ENCODE peak calls at places on chromosomes 13 and 19, in nine cellular contexts. M is mammary epithelial cell; J is esophagus muscularis mucosa; Z is PC-3; R is cardiac muscle cell; Y is aorta; C is left ventricle myocardium inferior; H is colonic mucosa; X is CD4-positive, alpha-beta T cell. V is an unnamed sample.

GRCh38 chr19:13087295-13087694 is 15.4 kb downstream of the LYL1 start:
- DNase-seq in C (no peak), H (no peak), Y (no peak), Z (no peak), R (no peak), X (no peak), M (no peak), J (no peak), V (no peak)

GRCh38 chr19:16888629-16889371 is at the start of gene F2RL3:
- DNase-seq in Y (no peak), H (peak), M (no peak), R (peak), J (no peak), Z (no peak), C (peak), X (no peak), V (no peak)

GRCh38 chr13:102484329-102484728 is 82.5 kb upstream of the FGF14 start:
- DNase-seq in J (no peak), X (no peak), H (no peak), Z (no peak), M (peak), Y (no peak), C (no peak), R (peak), V (no peak)

GRCh38 chr13:20891768-20892167 is 10.8 kb downstream of the XPO4 start:
- DNase-seq in M (no peak), H (no peak), J (no peak), C (no peak), Z (no peak), R (no peak), Y (no peak), X (no peak), V (no peak)

GRCh38 chr19:27774337-27774736 is 1438.6 kb downstream of the UQCRFS1 start:
- DNase-seq in Z (peak), X (no peak), H (no peak), M (no peak), C (no peak), R (no peak), J (no peak), Y (no peak), V (no peak)

GRCh38 chr13:63463782-63464610 is 2048.3 kb upstream of the PCDH20 start:
- DNase-seq in X (no peak), Y (no peak), C (no peak), J (no peak), R (no peak), Z (no peak), H (no peak), M (peak), V (no peak)

GRCh38 chr19:40688294-40688693 is 2.2 kb downstream of the NUMBL start:
- DNase-seq in J (no peak), Y (no peak), M (no peak), C (no peak), R (no peak), X (no peak), Z (no peak), H (no peak), V (no peak)

GRCh38 chr13:93963266-93964131 is 516.0 kb downstream of the DCT start:
- DNase-seq in Y (no peak), X (no peak), C (no peak), M (no peak), H (no peak), J (no peak), R (no peak), Z (peak), V (no peak)

GRCh38 chr19:15297416-15298224 is 34.7 kb downstream of the BRD4 start:
- DNase-seq in H (peak), C (no peak), Z (peak), R (no peak), Y (no peak), M (peak), X (no peak), J (no peak), V (no peak)

GRCh38 chr13:30466358-30466714 is 600 bp upstream of the HMGB1 start:
- DNase-seq in M (no peak), H (no peak), X (no peak), Z (peak), R (peak), C (no peak), J (no peak), Y (no peak), V (no peak)

GRCh38 chr19:50739841-50740426 is 16.8 kb downstream of the CLEC11A start:
- DNase-seq in J (no peak), Y (no peak), M (no peak), Z (no peak), C (no peak), H (no peak), R (no peak), X (no peak), V (no peak)

GRCh38 chr13:32427852-32428580 is at the start of gene N4BP2L1:
- DNase-seq in H (peak), Y (peak), R (peak), C (peak), Z (peak), J (peak), M (peak), X (peak), V (peak)

GRCh38 chr13:73765651-73766384 is 368.4 kb downstream of the KLF12 start:
- DNase-seq in M (no peak), X (peak), Z (no peak), H (peak), R (peak), J (no peak), C (peak), Y (peak), V (peak)

GRCh38 chr13:112603641-112604220 is 15.8 kb upstream of the TUBGCP3 start:
- DNase-seq in M (no peak), R (no peak), J (no peak), Z (peak), X (no peak), C (no peak), H (no peak), Y (no peak), V (no peak)

GRCh38 chr19:52880895-52881389 is 16.5 kb downstream of the ZNF320 start:
- DNase-seq in Y (no peak), J (no peak), Z (no peak), M (no peak), H (no peak), X (no peak), C (no peak), R (no peak), V (no peak)

GRCh38 chr19:8468124-8468523 is 23.3 kb downstream of the HNRNPM start:
- DNase-seq in Z (no peak), H (no peak), R (no peak), C (no peak), Y (no peak), M (no peak), J (no peak), X (no peak), V (no peak)

GRCh38 chr13:76969488-76970365 is 21.4 kb downstream of the ACOD1 start:
- DNase-seq in R (no peak), M (peak), H (no peak), J (no peak), C (no peak), X (no peak), Z (peak), Y (no peak), V (no peak)

GRCh38 chr13:43058318-43058674 is 34.9 kb downstream of the DNAJC15 start:
- DNase-seq in Z (peak), C (no peak), Y (no peak), X (no peak), M (peak), R (no peak), H (peak), J (no peak), V (no peak)

DNA sequence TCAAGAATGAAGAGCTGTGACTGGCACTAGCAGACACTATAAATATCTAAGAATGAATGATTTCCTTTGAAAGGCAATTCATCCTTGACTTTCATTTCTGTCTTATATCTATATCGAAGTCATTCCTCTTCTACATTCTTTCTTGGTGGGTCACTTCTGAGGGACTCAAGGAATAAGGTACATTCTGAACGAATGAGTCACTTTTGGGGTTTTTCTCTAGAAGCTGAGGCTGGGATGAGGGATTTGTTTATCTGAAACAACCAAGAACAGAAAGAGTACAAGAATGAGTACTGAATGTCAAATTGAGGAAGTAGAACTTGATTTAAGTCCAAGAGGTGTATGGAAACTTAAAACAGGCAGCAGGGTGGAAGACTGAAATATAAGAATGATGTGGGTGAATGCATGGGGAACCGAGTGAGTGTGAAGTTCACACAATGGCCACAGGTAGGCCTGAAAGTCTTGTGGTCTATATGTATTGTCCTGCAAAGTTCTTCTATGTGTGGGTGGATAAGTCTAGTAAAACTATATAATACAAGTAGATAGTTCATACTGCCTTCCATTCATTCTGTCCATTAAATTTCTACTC is 343.9 kb downstream of the OXGR1 start:
- DNase-seq in Y (no peak), X (no peak), C (no peak), M (peak), J (no peak), Z (peak), H (no peak), R (no peak), V (no peak)
- H3K27ac ChIP-seq in Y (no peak), X (no peak), C (no peak), M (peak), J (no peak), Z (no peak), H (no peak), R (no peak), V (no peak)

GRCh38 chr13:83819156-83819555 is 63.1 kb downstream of the SLITRK1 start:
- DNase-seq in X (no peak), R (no peak), H (no peak), Z (no peak), C (no peak), J (no peak), M (no peak), Y (no peak), V (no peak)
- H3K27ac ChIP-seq in X (no peak), R (no peak), H (no peak), Z (no peak), C (no peak), J (no peak), M (no peak), Y (no peak), V (peak)

GRCh38 chr13:49184621-49185020 is 35.5 kb upstream of the MLNR start:
- DNase-seq in Y (no peak), H (no peak), Z (no peak), J (no peak), R (no peak), C (no peak), X (no peak), M (no peak), V (no peak)
- H3K27ac ChIP-seq in Y (no peak), H (no peak), Z (no peak), J (no peak), R (peak), C (no peak), X (no peak), M (no peak), V (no peak)

GRCh38 chr19:3368848-3369336 is 2.5 kb downstream of the NFIC start:
- DNase-seq in C (no peak), J (no peak), X (no peak), Z (no peak), M (peak), R (no peak), H (no peak), Y (no peak), V (no peak)
- H3K27ac ChIP-seq in C (peak), J (peak), X (no peak), Z (peak), M (peak), R (no peak), H (peak), Y (no peak), V (peak)

DNA sequence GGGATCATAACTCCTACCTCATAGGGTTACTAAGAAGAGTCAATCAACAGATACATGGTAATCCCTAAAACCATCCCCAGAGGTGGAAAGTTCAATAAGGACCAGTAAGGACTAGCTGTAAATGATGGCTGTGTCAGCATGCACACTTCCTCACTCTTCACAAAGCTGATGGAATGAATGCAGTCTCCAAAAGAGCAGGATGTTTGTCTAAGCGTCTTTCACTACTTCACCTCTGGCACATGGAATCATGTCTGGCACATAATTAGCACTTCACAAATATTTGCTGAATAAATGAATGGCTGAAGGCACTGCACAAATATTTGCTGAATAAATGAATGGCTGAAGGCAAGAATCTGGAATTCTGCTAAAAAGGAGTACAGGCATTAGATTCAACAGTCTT is 134.2 kb downstream of the MIPEP start:
- DNase-seq in H (no peak), M (no peak), Z (no peak), X (no peak), J (no peak), R (no peak), C (no peak), Y (no peak), V (no peak)
- H3K27ac ChIP-seq in H (no peak), M (no peak), Z (peak), X (no peak), J (no peak), R (no peak), C (no peak), Y (no peak), V (no peak)

GRCh38 chr19:6768236-6768785 is 1.1 kb upstream of the SH2D3A start:
- DNase-seq in C (no peak), Z (no peak), M (no peak), J (no peak), X (no peak), H (no peak), Y (no peak), R (no peak), V (no peak)
- H3K27ac ChIP-seq in C (no peak), Z (peak), M (no peak), J (no peak), X (peak), H (peak), Y (no peak), R (no peak), V (no peak)

GRCh38 chr19:49530708-49531107 is 2.9 kb downstream of the RCN3 start:
- DNase-seq in J (no peak), Y (no peak), H (no peak), M (no peak), Z (no peak), C (no peak), R (no peak), X (no peak), V (no peak)

GRCh38 chr19:49533551-49534488 is 6.0 kb downstream of the RCN3 start:
- DNase-seq in J (peak), C (peak), Y (peak), M (peak), X (peak), H (peak), Z (peak), R (peak), V (peak)

GRCh38 chr19:49524812-49525455 is 2.9 kb upstream of the RCN3 start:
- DNase-seq in C (no peak), Z (no peak), X (no peak), Y (no peak), R (no peak), J (no peak), M (no peak), H (no peak), V (no peak)

GRCh38 chr19:49528211-49528771 is 488 bp downstream of the RCN3 start:
- DNase-seq in H (no peak), C (no peak), R (no peak), M (no peak), X (no peak), Z (no peak), J (no peak), Y (peak), V (no peak)
- H3K27ac ChIP-seq in H (no peak), C (peak), R (no peak), M (no peak), X (no peak), Z (no peak), J (peak), Y (no peak), V (no peak)

GRCh38 chr13:44249439-44249838 is 124.2 kb upstream of the SERP2 start:
- DNase-seq in J (no peak), R (no peak), X (no peak), C (peak), M (peak), Y (no peak), Z (peak), H (peak), V (no peak)
- H3K27ac ChIP-seq in J (peak), R (no peak), X (no peak), C (peak), M (no peak), Y (no peak), Z (peak), H (no peak), V (peak)

GRCh38 chr19:11639602-11640471 is 42.6 kb downstream of the ZNF627 start:
- DNase-seq in X (peak), Z (peak), Y (peak), H (peak), C (peak), J (peak), M (peak), R (peak), V (peak)
- H3K27ac ChIP-seq in X (no peak), Z (peak), Y (no peak), H (peak), C (peak), J (no peak), M (peak), R (peak), V (no peak)

GRCh38 chr13:71602327-71602726 is 264.7 kb downstream of the DACH1 start:
- DNase-seq in X (no peak), R (no peak), J (no peak), C (no peak), M (no peak), Y (no peak), Z (no peak), H (no peak), V (no peak)

GRCh38 chr13:71606818-71607217 is 260.2 kb downstream of the DACH1 start:
- DNase-seq in X (no peak), R (no peak), M (no peak), Y (no peak), Z (no peak), J (no peak), H (no peak), C (no peak), V (no peak)

GRCh38 chr13:71603255-71603654 is 263.7 kb downstream of the DACH1 start:
- DNase-seq in C (no peak), X (no peak), M (no peak), H (no peak), Y (no peak), Z (no peak), J (no peak), R (no peak), V (no peak)

GRCh38 chr13:71607575-71607974 is 259.4 kb downstream of the DACH1 start:
- DNase-seq in X (no peak), M (no peak), C (no peak), R (no peak), Y (no peak), J (no peak), Z (no peak), H (no peak), V (no peak)

DNA sequence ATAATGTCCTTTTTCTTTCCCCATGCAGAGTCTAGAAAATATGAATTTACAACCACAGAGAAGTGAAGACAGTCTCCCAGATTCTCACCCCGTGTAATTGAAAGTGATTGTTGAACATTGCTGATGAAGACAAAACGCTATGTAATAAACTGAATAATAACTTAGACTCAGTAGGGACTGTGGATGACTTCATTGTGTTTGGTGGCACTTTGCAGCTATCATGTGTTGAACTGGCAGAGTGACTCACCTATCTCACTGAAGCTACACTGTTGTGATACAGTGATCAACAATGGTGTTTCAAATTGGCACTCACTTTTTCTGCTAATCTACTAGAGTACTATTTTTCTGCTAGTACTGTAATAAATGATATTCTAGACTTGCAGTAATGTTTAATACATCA is 261.3 kb downstream of the DACH1 start:
- DNase-seq in Y (no peak), C (no peak), M (no peak), X (no peak), R (no peak), J (no peak), Z (no peak), H (no peak), V (no peak)
- H3K27ac ChIP-seq in Y (no peak), C (no peak), M (no peak), X (no peak), R (no peak), J (no peak), Z (no peak), H (no peak), V (no peak)

V was measured in caudate nucleus.